ENCODE peak calls at places on chromosome 11, in five cellular contexts. D is sigmoid colon, R is fibroblast of the aortic adventitia, U is spleen, W is endothelial cell. Z is an unnamed sample.

GRCh38 chr11:27217948-27218410 is 145.0 kb downstream of the CCDC34 start:
- DNase-seq in D (no peak), W (no peak), R (peak), U (no peak), Z (no peak)

GRCh38 chr11:122033631-122034030 is 82.4 kb downstream of the BLID start:
- DNase-seq in R (no peak), W (no peak), U (no peak), D (no peak), Z (no peak)

GRCh38 chr11:12769834-12770345 is 95.7 kb downstream of the TEAD1 start:
- DNase-seq in D (no peak), R (peak), U (no peak), W (no peak), Z (no peak)

GRCh38 chr11:41050791-41051190 is 408.7 kb downstream of the LRRC4C start:
- DNase-seq in D (no peak), U (no peak), R (no peak), W (no peak), Z (no peak)

GRCh38 chr11:4466168-4466891 is 16.1 kb upstream of the OR52K1 start:
- DNase-seq in R (no peak), D (no peak), W (no peak), U (no peak), Z (no peak)

GRCh38 chr11:43268786-43269185 is 43.0 kb upstream of the API5 start:
- DNase-seq in U (no peak), W (no peak), D (no peak), R (no peak), Z (no peak)

GRCh38 chr11:44749160-44749559 is 22.4 kb downstream of the TSPAN18 start:
- DNase-seq in W (no peak), U (no peak), D (no peak), R (no peak), Z (no peak)

GRCh38 chr11:105456950-105457349 is 152.9 kb upstream of the GRIA4 start:
- DNase-seq in D (no peak), R (no peak), U (no peak), W (no peak), Z (no peak)

GRCh38 chr11:15629690-15630321 is 515.1 kb downstream of the INSC start:
- DNase-seq in D (no peak), U (no peak), W (peak), R (no peak), Z (peak)

GRCh38 chr11:87597696-87598095 is 560.0 kb downstream of the TMEM135 start:
- DNase-seq in W (no peak), R (no peak), U (no peak), D (no peak), Z (no peak)

GRCh38 chr11:86183694-86184093 is 60.9 kb upstream of the EED start:
- DNase-seq in U (no peak), R (no peak), D (no peak), W (no peak), Z (no peak)

GRCh38 chr11:109849946-109850345 is 243.2 kb upstream of the ZC3H12C start:
- DNase-seq in W (no peak), D (no peak), R (no peak), U (no peak), Z (no peak)

GRCh38 chr11:37786214-37786755 is 1188.2 kb upstream of the RAG2 start:
- DNase-seq in W (no peak), R (peak), U (no peak), D (no peak), Z (no peak)

GRCh38 chr11:118128310-118128709 is 24.3 kb downstream of the SCN4B start:
- DNase-seq in R (peak), W (no peak), D (no peak), U (no peak), Z (no peak)

GRCh38 chr11:74278721-74279148 is 32.7 kb downstream of the P4HA3 start:
- DNase-seq in U (no peak), W (no peak), R (peak), D (peak), Z (no peak)

GRCh38 chr11:122686106-122686505 is 30.6 kb downstream of the UBASH3B start:
- DNase-seq in U (no peak), W (no peak), R (no peak), D (no peak), Z (no peak)

GRCh38 chr11:64804346-64805210 is 1.6 kb upstream of the MAP4K2 start:
- DNase-seq in U (peak), D (peak), R (no peak), W (no peak), Z (no peak)

GRCh38 chr11:35794850-35795249 is 132.3 kb downstream of the TRIM44 start:
- DNase-seq in W (no peak), U (no peak), R (peak), D (no peak), Z (no peak)

GRCh38 chr11:15159085-15159484 is 44.4 kb downstream of the INSC start:
- DNase-seq in D (no peak), U (no peak), R (peak), W (peak), Z (no peak)

GRCh38 chr11:113613619-113614018 is 92.5 kb downstream of the TMPRSS5 start:
- DNase-seq in R (no peak), W (no peak), U (no peak), D (no peak), Z (no peak)

GRCh38 chr11:89184021-89184420 is 6.3 kb downstream of the TYR start:
- DNase-seq in R (peak), U (no peak), W (no peak), D (no peak), Z (no peak)

GRCh38 chr11:46382644-46383403 is 1.4 kb downstream of the MDK start:
- DNase-seq in R (peak), D (peak), U (peak), W (peak), Z (no peak)

GRCh38 chr11:130448416-130449068 is at the start of gene ADAMTS15:
- DNase-seq in R (peak), W (peak), U (no peak), D (peak), Z (peak)
- TF ChIP-seq CTCF in R (no peak), W (no peak), U (no peak), D (no peak), Z (no peak)

DNA sequence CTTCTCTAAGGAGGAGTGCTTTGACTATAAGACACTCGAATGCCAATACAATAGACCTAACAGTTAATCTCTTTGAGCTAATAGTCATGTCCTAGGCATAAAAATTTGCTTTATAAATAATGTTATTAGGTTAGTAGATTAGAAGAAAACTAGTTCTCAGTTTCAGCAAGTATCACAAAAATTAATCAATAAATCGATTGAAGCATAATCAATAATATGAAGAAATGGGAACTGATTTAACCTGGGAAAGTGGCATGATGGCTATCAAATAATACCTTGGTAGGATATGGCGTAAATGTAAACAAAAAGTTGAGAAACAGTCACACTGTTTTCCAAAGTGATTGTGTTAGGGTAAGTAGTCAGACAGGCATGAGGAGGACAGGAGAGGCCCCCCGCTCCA is 676.3 kb downstream of the OPCML start:
- DNase-seq in U (no peak), R (no peak), W (no peak), D (no peak), Z (no peak)
- TF ChIP-seq CTCF in U (no peak), R (no peak), W (no peak), D (no peak), Z (no peak)

GRCh38 chr11:120391854-120392253 is 55.6 kb downstream of the ARHGEF12 start:
- DNase-seq in R (no peak), U (no peak), D (no peak), W (no peak), Z (no peak)

GRCh38 chr11:120391297-120391696 is 55.1 kb downstream of the ARHGEF12 start:
- DNase-seq in W (peak), D (no peak), R (no peak), U (no peak), Z (peak)

GRCh38 chr11:120390585-120390922 is 54.3 kb downstream of the ARHGEF12 start:
- DNase-seq in W (no peak), D (no peak), R (no peak), U (no peak), Z (no peak)

GRCh38 chr11:120392791-120393190 is 56.6 kb downstream of the ARHGEF12 start:
- DNase-seq in D (no peak), R (no peak), W (no peak), U (no peak), Z (no peak)

DNA sequence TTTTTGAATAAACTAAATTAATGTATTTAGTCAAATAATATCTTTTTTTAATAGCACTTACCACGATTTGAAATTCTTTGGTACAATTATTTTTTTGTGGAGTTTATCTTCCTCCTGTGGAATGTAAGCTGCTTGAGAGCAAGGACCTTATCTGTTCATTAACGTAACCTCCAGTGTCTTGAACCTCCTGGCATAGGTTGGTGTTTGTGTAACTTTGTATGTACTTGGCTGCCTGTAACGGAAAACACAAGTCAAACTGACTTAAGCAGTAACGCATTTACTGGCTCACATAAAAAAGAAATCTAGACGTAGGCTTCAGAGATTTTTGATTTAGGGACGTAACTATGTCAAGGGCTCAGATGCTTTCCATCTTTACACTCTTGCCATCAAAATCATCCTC is 56.1 kb downstream of the ARHGEF12 start:
- DNase-seq in D (no peak), U (no peak), R (no peak), W (no peak), Z (no peak)
- TF ChIP-seq CTCF in D (no peak), U (no peak), R (no peak), W (no peak), Z (no peak)

DNA sequence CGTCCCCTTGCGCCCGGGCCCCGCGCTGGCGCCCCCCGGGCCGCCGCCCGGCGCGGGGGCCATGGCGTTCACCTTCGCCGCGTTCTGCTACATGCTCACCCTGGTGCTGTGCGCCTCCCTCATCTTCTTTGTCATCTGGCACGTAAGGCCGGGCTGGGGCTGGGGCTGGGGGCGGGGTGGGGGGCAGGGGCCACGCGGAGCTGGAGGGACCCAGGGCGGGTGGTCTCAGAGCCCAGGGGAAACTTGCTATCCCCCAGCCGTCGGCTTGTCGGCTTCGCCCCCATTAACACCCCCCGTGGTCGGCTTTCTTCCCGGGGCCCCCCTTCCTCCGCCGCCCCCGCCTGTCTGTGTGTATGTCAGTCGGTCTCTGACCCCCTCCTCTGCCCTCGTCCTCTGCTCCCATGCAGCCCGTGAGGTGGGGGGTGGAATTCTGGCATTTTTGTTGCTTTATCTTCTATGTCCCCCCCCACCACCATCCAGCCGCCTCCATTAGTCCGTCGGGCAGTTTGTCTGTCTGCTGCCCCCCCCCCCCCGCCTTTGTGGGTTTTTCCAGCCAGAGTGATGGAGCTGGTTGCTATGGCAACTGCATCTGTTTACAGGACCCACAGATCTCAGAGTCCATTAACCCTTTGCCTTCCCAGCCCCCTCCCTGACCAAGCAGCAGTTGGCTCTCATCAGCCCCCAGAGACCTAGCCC is 569 bp downstream of the CNIH2 start:
- DNase-seq in W (no peak), R (no peak), D (no peak), U (peak), Z (no peak)
- TF ChIP-seq CTCF in W (no peak), R (no peak), D (no peak), U (no peak), Z (no peak)

GRCh38 chr11:17273668-17274321 is 2.7 kb upstream of the NUCB2 start:
- DNase-seq in R (no peak), W (no peak), D (no peak), U (no peak), Z (no peak)

GRCh38 chr11:17272823-17273222 is 3.7 kb upstream of the NUCB2 start:
- DNase-seq in W (no peak), R (no peak), D (no peak), U (no peak), Z (no peak)

GRCh38 chr11:17277024-17277584 is 565 bp downstream of the NUCB2 start:
- DNase-seq in D (peak), W (no peak), R (peak), U (no peak), Z (no peak)

GRCh38 chr11:17275376-17276235 is 933 bp upstream of the NUCB2 start:
- DNase-seq in D (no peak), R (peak), W (no peak), U (no peak), Z (no peak)

DNA sequence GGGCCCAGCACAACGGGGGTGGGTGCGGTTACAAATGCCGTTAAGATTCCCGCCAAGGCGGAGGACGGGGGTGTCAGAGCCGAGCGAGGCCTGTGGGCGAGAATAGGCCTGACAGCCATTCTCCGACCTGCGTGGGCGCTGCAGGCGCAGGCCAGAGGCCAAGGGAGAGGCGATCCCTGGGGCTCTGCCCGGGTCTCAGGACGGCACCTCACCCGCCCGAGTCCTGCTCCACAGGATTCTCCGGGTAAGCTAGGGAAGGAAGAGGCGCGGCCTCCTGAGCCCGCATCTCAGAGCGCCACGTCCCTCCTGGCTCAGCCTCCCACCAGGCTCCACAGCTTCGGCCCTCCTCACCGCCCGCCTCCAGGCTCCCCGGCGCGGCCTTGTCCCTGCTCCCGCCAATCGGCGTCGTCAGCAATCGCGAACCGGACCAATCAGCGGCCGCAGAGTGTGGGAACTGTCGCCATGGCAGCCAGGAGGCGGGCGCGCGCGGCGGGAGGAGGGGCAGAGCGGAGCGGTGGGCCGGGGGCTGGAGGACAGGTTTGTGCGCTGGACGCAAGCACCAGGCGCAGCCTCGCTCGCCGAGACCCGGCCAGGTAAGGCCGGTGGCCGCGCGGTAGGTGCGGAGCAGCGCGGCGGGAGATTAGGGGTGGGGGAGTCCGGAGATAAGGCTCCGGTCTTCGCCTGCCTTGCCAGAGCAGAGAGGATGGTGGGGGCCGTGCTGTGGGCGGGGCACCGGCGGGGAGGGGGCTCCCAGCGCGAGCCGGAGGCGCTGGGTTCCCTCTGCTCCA is at the start of gene NUCB2:
- DNase-seq in W (peak), R (peak), D (peak), U (peak), Z (peak)
- TF ChIP-seq CTCF in W (no peak), R (no peak), D (no peak), U (peak), Z (no peak)

GRCh38 chr11:75509201-75509600 is 16.5 kb downstream of the GDPD5 start:
- DNase-seq in U (no peak), R (no peak), D (no peak), W (no peak), Z (no peak)
- TF ChIP-seq CTCF in U (no peak), R (no peak), D (no peak), W (no peak), Z (no peak)

GRCh38 chr11:94934836-94935235 is 38.5 kb downstream of the CWC15 start:
- DNase-seq in R (no peak), U (no peak), D (no peak), W (no peak), Z (no peak)
- TF ChIP-seq CTCF in R (no peak), U (no peak), D (no peak), W (no peak), Z (no peak)

GRCh38 chr11:115535781-115536180 is 31.6 kb upstream of the CADM1 start:
- DNase-seq in D (no peak), R (no peak), U (no peak), W (no peak), Z (no peak)

GRCh38 chr11:115528217-115528616 is 24.0 kb upstream of the CADM1 start:
- DNase-seq in U (no peak), R (no peak), D (no peak), W (no peak), Z (no peak)

GRCh38 chr11:115527534-115528125 is 23.4 kb upstream of the CADM1 start:
- DNase-seq in R (no peak), D (no peak), W (no peak), U (no peak), Z (no peak)

GRCh38 chr11:115525600-115526006 is 21.4 kb upstream of the CADM1 start:
- DNase-seq in D (no peak), R (no peak), W (no peak), U (no peak), Z (no peak)

GRCh38 chr11:115530752-115531151 is 26.5 kb upstream of the CADM1 start:
- DNase-seq in U (no peak), D (no peak), R (no peak), W (no peak), Z (no peak)
- TF ChIP-seq CTCF in U (no peak), D (no peak), R (no peak), W (no peak), Z (no peak)

DNA sequence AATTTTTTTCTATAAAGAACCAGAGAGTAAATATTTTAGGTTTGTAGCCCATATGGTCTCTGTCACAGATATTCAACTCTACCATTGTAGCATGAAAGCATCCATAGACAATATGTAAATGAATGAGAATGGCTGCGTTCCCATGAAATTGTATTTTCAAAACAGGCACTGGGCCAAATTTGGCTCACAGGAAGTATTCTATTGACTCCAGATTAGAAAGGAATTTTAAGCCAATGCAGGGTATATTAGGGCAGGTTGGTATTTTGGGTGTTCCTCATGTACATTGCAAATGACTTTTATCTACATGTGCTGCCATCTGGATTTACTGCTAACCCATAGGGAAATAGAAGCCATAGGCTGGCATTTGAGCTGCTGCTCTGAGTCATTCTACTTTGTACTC is 35.1 kb upstream of the PDGFD start:
- DNase-seq in W (no peak), R (no peak), D (no peak), U (no peak), Z (no peak)
- TF ChIP-seq CTCF in W (no peak), R (no peak), D (no peak), U (no peak), Z (no peak)

Z was measured in neural crest cell.